ENCODE peak calls at places on chromosomes 3 and 15, in nine cellular contexts. K is neural progenitor cell; L is hepatocyte; J is prostate gland; Q is SJSA1; H is OCI-LY7; A is fibroblast of lung; P is AG04450; O is CD4-positive, CD25-positive, alpha-beta regulatory T cell. N is an unnamed sample. For H3K9me3, the result is how much of the 10 kb centered on the place peaks cover.

GRCh38 chr3:124778061-124778460 is 47.8 kb downstream of the UMPS start:
- DNase-seq in A (no peak), O (no peak), K (no peak), P (no peak), J (no peak), H (no peak), Q (no peak), L (no peak), N (no peak)

GRCh38 chr15:77295446-77295845 is 124.5 kb downstream of the PEAK1 start:
- DNase-seq in P (peak), O (no peak), H (no peak), Q (no peak), L (no peak), J (no peak), K (no peak), A (peak), N (no peak)

GRCh38 chr3:112813723-112814171 is 32.9 kb downstream of the CD200R1L start:
- DNase-seq in H (peak), K (no peak), O (no peak), L (no peak), J (no peak), Q (no peak), P (no peak), A (no peak), N (no peak)

GRCh38 chr15:29126821-29127461 is 142.7 kb downstream of the NSMCE3 start:
- DNase-seq in L (no peak), P (no peak), J (no peak), K (peak), H (no peak), Q (no peak), A (no peak), O (no peak), N (no peak)

GRCh38 chr3:194930439-194931204 is 244.9 kb downstream of the FAM43A start:
- DNase-seq in O (no peak), K (no peak), A (no peak), L (no peak), P (peak), Q (peak), J (no peak), H (peak), N (no peak)

GRCh38 chr3:57555316-57555715 is 758 bp upstream of the PDE12 start:
- DNase-seq in Q (no peak), O (no peak), J (no peak), H (no peak), L (no peak), P (no peak), K (no peak), A (no peak), N (no peak)

GRCh38 chr15:25056484-25057429 is 102.0 kb downstream of the SNRPN start:
- DNase-seq in J (no peak), H (no peak), A (no peak), P (no peak), L (no peak), K (no peak), Q (peak), O (no peak), N (no peak)

GRCh38 chr3:156816794-156817741 is 9.1 kb upstream of the LEKR1 start:
- DNase-seq in P (no peak), H (peak), Q (peak), K (peak), L (peak), A (peak), O (peak), J (peak), N (peak)

GRCh38 chr3:193910886-193911738 is 224.8 kb upstream of the HES1 start:
- DNase-seq in P (no peak), J (no peak), H (no peak), K (no peak), O (peak), Q (no peak), A (no peak), L (peak), N (no peak)

GRCh38 chr15:48063411-48063985 is 57.3 kb upstream of the SLC24A5 start:
- DNase-seq in A (no peak), O (no peak), L (no peak), J (no peak), P (no peak), K (peak), H (no peak), Q (no peak), N (no peak)

GRCh38 chr3:193040836-193041672 is 123.4 kb upstream of the MB21D2 start:
- DNase-seq in J (peak), P (peak), A (peak), K (peak), H (peak), O (peak), Q (no peak), L (peak), N (no peak)

GRCh38 chr3:14766428-14767244 is 52.1 kb upstream of the FGD5 start:
- DNase-seq in L (no peak), K (no peak), O (no peak), Q (no peak), P (no peak), H (no peak), A (no peak), J (no peak), N (no peak)

GRCh38 chr15:71115567-71116351 is 488 bp downstream of the THSD4 start:
- DNase-seq in O (peak), J (peak), K (peak), P (no peak), H (no peak), L (peak), A (peak), Q (peak), N (no peak)

GRCh38 chr3:138833908-138834358 is 795 bp downstream of the PIK3CB start:
- DNase-seq in O (no peak), K (peak), A (peak), P (no peak), Q (no peak), J (peak), H (no peak), L (no peak), N (no peak)

GRCh38 chr15:25323420-25323819 is 115.4 kb downstream of the UBE3A start:
- DNase-seq in H (no peak), P (no peak), K (no peak), A (no peak), O (no peak), J (no peak), Q (no peak), L (no peak), N (no peak)

GRCh38 chr3:138609898-138610266 is 1.3 kb downstream of the FAIM start:
- DNase-seq in J (no peak), Q (no peak), H (no peak), P (no peak), K (no peak), A (no peak), L (no peak), O (no peak), N (no peak)

GRCh38 chr15:63858881-63859280 is 25.1 kb upstream of the HERC1 start:
- DNase-seq in A (no peak), H (no peak), O (no peak), P (no peak), J (no peak), K (no peak), L (no peak), Q (no peak), N (no peak)

GRCh38 chr15:94555842-94556516 is 324.6 kb downstream of the MCTP2 start:
- DNase-seq in H (no peak), K (no peak), O (no peak), A (no peak), Q (no peak), P (no peak), J (no peak), L (no peak), N (no peak)

GRCh38 chr15:87716422-87716821 is 540.1 kb downstream of the NTRK3 start:
- DNase-seq in Q (no peak), K (peak), J (no peak), A (no peak), L (no peak), O (no peak), H (no peak), P (no peak), N (no peak)

GRCh38 chr3:161263057-161263456 is 41.9 kb downstream of the NMD3 start:
- DNase-seq in J (no peak), K (no peak), Q (no peak), P (no peak), H (no peak), L (no peak), O (peak), A (peak), N (no peak)

GRCh38 chr15:53384417-53384816 is 375.0 kb downstream of the WDR72 start:
- DNase-seq in H (no peak), L (no peak), A (no peak), Q (no peak), K (peak), J (no peak), P (no peak), O (no peak), N (no peak)

GRCh38 chr15:98147415-98147814 is 186.9 kb downstream of the ARRDC4 start:
- DNase-seq in Q (no peak), P (no peak), J (no peak), A (no peak), H (peak), O (no peak), L (no peak), K (no peak), N (no peak)

GRCh38 chr3:32930161-32930560 is 21.3 kb upstream of the CCR4 start:
- DNase-seq in O (no peak), A (no peak), Q (no peak), P (no peak), K (no peak), H (no peak), J (no peak), L (no peak), N (no peak)

GRCh38 chr3:133937756-133938601 is 42.3 kb upstream of the RAB6B start:
- DNase-seq in H (no peak), O (no peak), J (no peak), Q (no peak), L (no peak), K (no peak), A (peak), P (no peak), N (no peak)

GRCh38 chr3:23035927-23036640 is 167.0 kb upstream of the UBE2E2 start:
- DNase-seq in L (peak), Q (no peak), K (peak), O (peak), J (no peak), H (peak), P (no peak), A (no peak), N (peak)

GRCh38 chr3:53483821-53484220 is 10.6 kb upstream of the CACNA1D start:
- DNase-seq in O (no peak), K (no peak), P (no peak), H (no peak), J (no peak), Q (no peak), L (no peak), A (no peak), N (no peak)

GRCh38 chr3:12895391-12896205 is 54.2 kb upstream of the RPL32 start:
- DNase-seq in J (no peak), P (no peak), L (no peak), H (no peak), K (no peak), A (no peak), O (no peak), Q (no peak), N (no peak)

GRCh38 chr3:114362815-114363214 is 69.0 kb downstream of the TIGIT start:
- DNase-seq in L (peak), H (peak), O (peak), K (no peak), Q (no peak), J (no peak), A (peak), P (no peak), N (no peak)

GRCh38 chr3:38646630-38647029 is 2.9 kb downstream of the SCN5A start:
- DNase-seq in H (peak), Q (no peak), J (no peak), O (peak), A (peak), K (peak), L (peak), P (no peak), N (no peak)

DNA sequence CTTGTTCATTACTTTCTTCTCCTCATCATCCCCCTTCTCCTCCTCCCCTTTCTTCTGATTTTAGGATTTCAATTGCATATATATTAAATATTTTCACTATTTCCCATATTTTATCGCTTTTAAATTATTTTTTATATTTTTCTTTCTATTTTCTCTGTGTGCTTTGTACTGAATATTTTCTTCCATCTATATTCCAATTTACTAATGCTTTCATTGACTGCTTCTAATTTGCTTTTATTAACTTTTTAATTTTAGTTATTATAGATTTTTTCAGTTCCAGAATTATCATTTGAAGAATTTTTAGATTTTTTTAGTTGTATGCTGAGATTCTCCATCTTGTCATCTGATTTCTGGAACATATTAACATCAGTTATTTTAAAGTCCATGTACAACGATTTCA is 83.2 kb upstream of the ST3GAL6 start:
- DNase-seq in Q (no peak), H (no peak), J (no peak), P (no peak), L (no peak), K (no peak), O (no peak), A (no peak), N (no peak)
- H3K27ac ChIP-seq in Q (no peak), H (no peak), J (no peak), P (no peak), L (no peak), K (no peak), O (no peak), A (no peak), N (no peak)

DNA sequence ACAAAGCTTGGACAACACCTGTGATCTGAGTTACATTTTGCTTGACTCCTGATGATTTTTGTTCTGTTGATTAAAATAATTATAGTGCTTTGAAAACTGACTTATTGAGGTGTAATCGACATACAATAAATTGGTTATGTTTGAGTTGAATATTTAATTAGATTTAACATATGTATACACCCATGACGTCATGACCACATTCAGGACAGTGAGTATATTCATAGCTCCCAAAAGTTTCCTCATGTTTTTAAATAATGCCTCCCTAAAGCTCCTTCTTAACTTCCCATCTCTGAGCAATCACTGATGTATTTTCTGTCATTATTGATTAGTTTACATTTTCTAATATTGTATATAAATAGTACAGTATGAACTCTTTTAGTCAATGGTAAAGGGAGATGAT is 801.2 kb downstream of the PDCD6IP start:
- DNase-seq in K (no peak), Q (no peak), H (no peak), J (no peak), L (no peak), O (no peak), P (no peak), A (no peak), N (no peak)
- H3K9me3 ChIP-seq in K (under half), Q (under half), H (under half), J (under half), L (under half), O (under half), P (under half), A (under half), N (under half)

GRCh38 chr3:72313308-72313707 is 528.4 kb upstream of the PROK2 start:
- DNase-seq in H (no peak), L (no peak), P (no peak), J (no peak), K (no peak), Q (no peak), O (no peak), A (no peak), N (no peak)

GRCh38 chr3:72310028-72310987 is 525.4 kb upstream of the PROK2 start:
- DNase-seq in Q (peak), P (peak), H (peak), K (no peak), A (peak), J (peak), O (peak), L (peak), N (peak)

GRCh38 chr3:72309626-72310025 is 524.7 kb upstream of the PROK2 start:
- DNase-seq in K (no peak), A (no peak), J (no peak), Q (no peak), L (no peak), O (peak), P (no peak), H (peak), N (no peak)

GRCh38 chr3:72312339-72312738 is 527.4 kb upstream of the PROK2 start:
- DNase-seq in K (no peak), Q (no peak), L (no peak), H (no peak), J (no peak), A (no peak), P (no peak), O (peak), N (no peak)

DNA sequence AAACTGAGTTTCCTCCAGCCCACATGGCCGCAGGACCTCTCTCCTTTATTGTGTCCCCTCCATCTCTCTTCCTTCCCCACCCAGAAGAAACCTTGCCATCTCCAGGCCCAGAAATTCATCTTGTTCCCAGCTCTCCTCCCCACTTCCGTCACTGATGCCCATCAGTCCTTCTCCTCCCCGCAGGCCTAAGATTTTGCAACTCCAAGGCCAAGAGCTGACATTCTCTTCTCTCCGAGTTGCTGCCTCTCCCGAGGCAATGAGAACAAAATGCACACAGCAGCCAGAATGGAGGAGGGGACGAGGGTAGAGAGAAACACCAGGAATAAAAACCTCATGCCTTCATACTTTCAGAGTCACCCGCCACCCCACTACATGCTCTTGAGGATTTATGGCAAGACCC is 526.5 kb upstream of the PROK2 start:
- DNase-seq in K (no peak), J (no peak), P (no peak), O (no peak), H (no peak), A (no peak), Q (no peak), L (no peak), N (no peak)
- H3K27ac ChIP-seq in K (no peak), J (no peak), P (no peak), O (peak), H (no peak), A (no peak), Q (no peak), L (no peak), N (no peak)

DNA sequence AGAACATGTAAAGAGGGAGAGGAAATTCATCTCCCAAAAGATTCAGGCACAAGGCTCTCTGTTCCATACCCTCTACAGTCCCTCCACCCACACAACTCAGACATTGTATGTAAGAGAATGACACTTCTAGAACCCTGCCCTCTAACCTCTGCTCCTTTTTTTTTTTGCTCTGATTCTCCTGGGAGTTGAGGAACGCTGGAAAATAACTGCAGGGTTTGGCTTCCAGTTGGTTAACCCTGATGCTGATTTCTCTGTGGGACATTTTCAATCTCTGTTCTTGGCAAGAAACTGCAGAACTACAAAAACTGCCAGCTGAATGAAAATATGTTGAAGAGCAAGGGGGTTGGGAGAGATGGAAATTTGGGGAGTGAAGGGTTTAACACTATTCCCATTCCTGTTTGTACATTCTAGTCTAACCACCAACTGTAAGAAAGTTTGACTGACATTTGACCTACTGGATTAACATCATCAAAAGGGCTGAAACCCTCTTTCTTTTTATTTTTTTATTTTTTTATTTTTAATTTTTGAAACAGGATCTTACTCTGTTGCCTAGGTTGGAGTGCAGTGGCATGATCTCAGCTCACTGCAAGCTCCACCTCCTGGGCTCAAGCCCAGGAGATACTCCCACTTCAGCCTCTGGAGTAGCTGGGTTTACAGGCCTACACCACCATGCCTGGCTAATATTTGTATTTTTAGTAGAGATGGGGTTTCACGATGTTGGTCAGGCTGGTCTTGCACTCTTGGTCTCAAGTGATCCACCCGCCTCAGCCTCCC is 14.5 kb upstream of the MAGI1 start:
- DNase-seq in Q (no peak), O (no peak), L (no peak), K (no peak), H (no peak), P (no peak), J (no peak), A (no peak), N (no peak)
- H3K9me3 ChIP-seq in Q (under half), O (under half), L (under half), K (under half), H (under half), P (under half), J (under half), A (under half), N (under half)